ENCODE peak calls at places on chromosomes 3 and 15, in seven cellular contexts. S, P, Y, O, V, F and G are unnamed samples.

GRCh38 chr3:42660898-42661297 is 7.4 kb downstream of the ZBTB47 start:
- DNase-seq in S (no peak), P (no peak), Y (no peak), O (no peak), V (no peak), F (no peak), G (no peak)

GRCh38 chr3:4828279-4829030 is 150.8 kb upstream of the BHLHE40 start:
- DNase-seq in S (peak; percentile 88), P (no peak), Y (no peak), O (peak; percentile 32), V (no peak), F (no peak), G (no peak)

GRCh38 chr3:56878046-56878445 is 76.3 kb upstream of the ARHGEF3 start:
- DNase-seq in S (no peak), P (no peak), Y (no peak), O (no peak), V (no peak), F (peak; percentile 48), G (peak; percentile 47)

GRCh38 chr3:109640146-109640652 is 302.9 kb upstream of the DPPA4 start:
- DNase-seq in S (no peak), P (no peak), Y (no peak), O (no peak), V (no peak), F (no peak), G (no peak)

GRCh38 chr3:184362668-184363540 is 1.4 kb downstream of the POLR2H start:
- DNase-seq in S (peak; percentile 99), P (peak; percentile 94), Y (peak; percentile 98), O (peak; percentile 87), V (peak; percentile 98), F (peak; percentile 96), G (peak; percentile 90)

GRCh38 chr15:82122754-82123400 is 77.1 kb upstream of the MEX3B start:
- DNase-seq in S (peak; percentile 76), P (no peak), Y (no peak), O (no peak), V (no peak), F (peak; percentile 99), G (peak; percentile 94)

GRCh38 chr3:148697311-148698189 is at the start of gene AGTR1:
- DNase-seq in S (peak; percentile 96), P (no peak), Y (peak; percentile 59), O (peak; percentile 68), V (no peak), F (peak; percentile 69), G (no peak)

GRCh38 chr3:42043116-42043796 is 47.9 kb upstream of the TRAK1 start:
- DNase-seq in S (peak; percentile 65), P (no peak), Y (peak; percentile 31), O (no peak), V (no peak), F (peak; percentile 93), G (no peak)

GRCh38 chr15:80404719-80405553 is 754 bp downstream of the ARNT2 start:
- DNase-seq in S (no peak), P (no peak), Y (peak; percentile 42), O (no peak), V (peak; percentile 74), F (no peak), G (no peak)

GRCh38 chr3:2579206-2579605 is 480.5 kb downstream of the CNTN4 start:
- DNase-seq in S (no peak), P (no peak), Y (peak; percentile 10), O (no peak), V (no peak), F (no peak), G (no peak)

GRCh38 chr3:97863025-97863424 is 41.2 kb downstream of the CRYBG3 start:
- DNase-seq in S (no peak), P (no peak), Y (no peak), O (no peak), V (no peak), F (no peak), G (no peak)

DNA sequence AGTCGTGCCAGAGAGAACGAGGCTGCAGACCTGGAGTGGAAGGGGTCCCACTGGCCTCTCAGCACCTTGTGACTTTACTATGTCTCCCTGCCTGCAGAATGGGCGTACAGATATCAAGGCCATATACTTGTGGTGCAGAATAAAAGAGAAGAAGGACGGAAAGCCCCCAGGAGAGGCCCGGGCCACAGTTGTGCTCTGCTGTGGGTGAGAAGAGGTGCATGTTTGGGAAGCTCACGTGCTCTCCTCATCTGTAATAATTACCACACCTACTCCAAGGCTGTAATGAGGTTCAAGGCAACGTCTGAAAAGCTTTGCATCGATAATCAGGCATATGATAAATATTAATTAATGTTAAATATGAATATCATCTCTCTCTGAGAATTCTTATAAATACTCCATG is 58.0 kb downstream of the MGLL start:
- DNase-seq in S (no peak), P (no peak), Y (no peak), O (no peak), V (no peak), F (no peak), G (no peak)
- H3K4me3 ChIP-seq in S (no peak overlapping the region), P (peak overlapping the region; percentile 14), Y (no peak overlapping the region), O (no peak overlapping the region), V (no peak overlapping the region), F (no peak overlapping the region), G (no peak overlapping the region)

GRCh38 chr15:76078285-76078863 is 18.6 kb downstream of the TMEM266 start:
- DNase-seq in S (no peak), P (no peak), Y (no peak), O (no peak), V (no peak), F (no peak), G (no peak)

GRCh38 chr15:76073554-76073953 is 13.8 kb downstream of the TMEM266 start:
- DNase-seq in S (no peak), P (no peak), Y (no peak), O (no peak), V (peak; percentile 19), F (no peak), G (no peak)

GRCh38 chr15:76071816-76072215 is 12.0 kb downstream of the TMEM266 start:
- DNase-seq in S (no peak), P (no peak), Y (no peak), O (no peak), V (peak; percentile 10), F (no peak), G (no peak)

DNA sequence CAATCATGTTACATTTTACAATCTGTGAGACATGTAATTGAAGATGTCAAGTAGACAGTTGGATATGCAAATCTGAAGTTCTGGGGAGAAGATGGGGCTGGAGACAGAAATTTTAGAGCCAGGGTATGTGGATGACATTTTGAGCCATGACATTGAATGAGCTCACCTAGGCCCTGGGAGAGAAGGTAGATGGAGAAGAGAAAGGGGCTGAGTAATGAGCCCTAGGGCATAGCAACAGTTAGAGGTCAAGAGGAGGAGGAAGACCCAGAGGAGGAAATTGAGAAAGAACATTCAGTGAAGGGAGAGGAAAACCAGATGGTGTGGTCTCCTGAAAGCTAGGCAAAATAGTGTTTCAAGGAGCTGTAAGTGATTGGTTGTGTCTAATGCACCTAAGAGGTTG is 15.3 kb downstream of the TMEM266 start:
- DNase-seq in S (no peak), P (no peak), Y (no peak), O (no peak), V (peak; percentile 21), F (no peak), G (no peak)
- H3K4me3 ChIP-seq in S (no peak overlapping the region), P (no peak overlapping the region), Y (no peak overlapping the region), O (no peak overlapping the region), V (no peak overlapping the region), F (no peak overlapping the region), G (no peak overlapping the region)

GRCh38 chr3:14227866-14228265 is 49.2 kb downstream of the LSM3 start:
- DNase-seq in S (no peak), P (no peak), Y (no peak), O (no peak), V (no peak), F (no peak), G (no peak)
- H3K4me3 ChIP-seq in S (no peak overlapping the region), P (no peak overlapping the region), Y (no peak overlapping the region), O (no peak overlapping the region), V (no peak overlapping the region), F (no peak overlapping the region), G (no peak overlapping the region)

GRCh38 chr3:88151358-88151757 is 1.6 kb downstream of the C3orf38 start:
- DNase-seq in S (no peak), P (no peak), Y (no peak), O (no peak), V (no peak), F (no peak), G (no peak)
- H3K4me3 ChIP-seq in S (no peak overlapping the region), P (peak overlapping the region; percentile 81), Y (no peak overlapping the region), O (peak overlapping the region; percentile 90), V (peak overlapping the region; percentile 71), F (peak overlapping the region; percentile 96), G (peak overlapping the region; percentile 98)

DNA sequence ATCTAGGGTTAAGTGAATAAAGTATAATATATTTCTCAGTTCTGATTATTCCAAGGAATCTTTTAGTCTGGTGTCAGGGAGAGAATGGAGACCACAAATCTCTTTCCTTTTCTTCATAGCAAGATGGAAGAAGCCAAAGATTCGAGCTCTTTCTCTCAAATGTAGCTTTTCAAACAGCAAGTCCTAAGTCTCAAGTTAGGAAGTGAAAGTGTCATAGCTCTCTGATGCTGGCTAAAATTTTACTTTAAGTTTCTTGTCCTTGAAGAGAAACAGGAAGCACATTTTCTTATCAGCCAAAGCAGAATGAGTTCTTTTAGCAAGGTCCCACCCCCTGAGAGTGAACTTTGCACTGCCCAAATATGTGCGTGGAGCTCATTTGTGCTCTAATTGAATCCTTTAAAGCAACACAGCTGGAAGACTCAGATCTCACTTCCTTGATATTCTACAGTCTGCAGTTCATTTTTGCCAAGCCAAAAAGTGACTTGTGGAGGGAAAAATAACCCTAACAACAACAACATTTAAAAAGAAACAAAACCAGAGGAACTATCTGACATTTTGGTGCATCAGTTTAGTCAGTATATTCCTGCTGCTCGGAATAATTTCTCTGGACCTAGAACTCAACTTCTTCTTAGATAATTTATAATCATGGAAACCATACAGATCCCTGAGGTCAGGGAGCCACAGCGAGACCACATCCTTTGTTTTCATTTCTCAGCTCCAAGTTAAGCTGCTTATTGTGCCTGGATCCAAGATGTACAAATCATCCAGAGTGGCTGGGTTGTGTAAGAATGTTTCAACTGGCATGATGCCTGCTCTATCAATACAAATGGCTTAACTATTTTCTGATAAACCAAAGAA is 238.7 kb upstream of the P2RY1 start:
- DNase-seq in S (no peak), P (peak; percentile 88), Y (peak; percentile 40), O (no peak), V (no peak), F (peak; percentile 89), G (peak; percentile 90)
- H3K4me3 ChIP-seq in S (no peak overlapping the region), P (no peak overlapping the region), Y (no peak overlapping the region), O (peak overlapping the region; percentile 21), V (no peak overlapping the region), F (peak overlapping the region; percentile 26), G (peak overlapping the region; percentile 16)

GRCh38 chr3:14319654-14320182 is 82.7 kb upstream of the SLC6A6 start:
- DNase-seq in S (no peak), P (peak; percentile 72), Y (no peak), O (no peak), V (no peak), F (peak; percentile 76), G (no peak)
- H3K4me3 ChIP-seq in S (no peak overlapping the region), P (peak overlapping the region; percentile 47), Y (no peak overlapping the region), O (no peak overlapping the region), V (no peak overlapping the region), F (peak overlapping the region; percentile 17), G (no peak overlapping the region)

DNA sequence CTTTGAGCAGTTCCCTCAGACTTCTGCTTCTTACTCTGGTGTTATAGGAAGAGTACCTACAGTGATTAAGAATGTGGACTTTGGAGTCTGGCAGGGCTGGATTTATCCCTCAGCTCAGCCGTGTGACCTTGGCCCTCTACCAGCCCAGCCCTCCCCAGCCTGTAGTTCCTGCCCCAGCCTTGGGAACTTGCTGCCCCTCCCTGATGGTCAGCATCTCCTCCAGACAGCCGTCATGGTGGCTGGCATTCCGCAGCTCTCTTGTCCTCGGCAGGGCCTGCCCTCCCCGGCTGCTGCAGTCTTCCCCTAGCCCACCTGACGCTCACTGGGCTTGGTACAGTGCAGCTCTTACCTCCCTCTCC is 21.9 kb upstream of the CPNE9 start:
- DNase-seq in S (no peak), P (no peak), Y (peak; percentile 57), O (no peak), V (no peak), F (no peak), G (no peak)
- H3K4me3 ChIP-seq in S (no peak overlapping the region), P (no peak overlapping the region), Y (no peak overlapping the region), O (no peak overlapping the region), V (no peak overlapping the region), F (no peak overlapping the region), G (no peak overlapping the region)